ENCODE peak calls at places on chromosomes 5 and 9, in four cellular contexts. C is uterus, Q is body of pancreas, E is gastrocnemius medialis. I is an unnamed sample. For H3K4me1, the result is how much of the 10 kb centered on the place peaks cover.

GRCh38 chr5:169190860-169191259 is 110.1 kb downstream of the SLIT3 start:
- DNase-seq in C (no peak), Q (no peak), E (no peak), I (no peak)

GRCh38 chr5:146785065-146785464 is 93.5 kb downstream of the PPP2R2B start:
- DNase-seq in C (no peak), Q (no peak), E (no peak), I (no peak)

GRCh38 chr9:13228431-13228830 is 51.1 kb downstream of the MPDZ start:
- DNase-seq in C (no peak), Q (no peak), E (no peak), I (no peak)

GRCh38 chr9:121445986-121446385 is 53.7 kb downstream of the GGTA1 start:
- DNase-seq in C (no peak), Q (no peak), E (no peak), I (no peak)

GRCh38 chr5:95620030-95620869 is at the start of gene GPR150:
- DNase-seq in C (peak), Q (peak), E (peak), I (no peak)

GRCh38 chr9:93270976-93271375 is 87.0 kb downstream of the WNK2 start:
- DNase-seq in C (no peak), Q (no peak), E (no peak), I (no peak)

GRCh38 chr9:69916950-69917349 is 96.3 kb downstream of the CFAP95 start:
- DNase-seq in C (no peak), Q (no peak), E (no peak), I (no peak)

GRCh38 chr5:3432135-3432534 is 163.5 kb upstream of the IRX1 start:
- DNase-seq in C (no peak), Q (no peak), E (no peak), I (no peak)

GRCh38 chr5:81163641-81164040 is 69.5 kb upstream of the CKMT2 start:
- DNase-seq in C (no peak), Q (no peak), E (no peak), I (no peak)

GRCh38 chr9:101566904-101567724 is 27.7 kb downstream of the PPP3R2 start:
- DNase-seq in C (no peak), Q (peak), E (no peak), I (no peak)

GRCh38 chr5:39192449-39193160 is 26.8 kb downstream of the FYB1 start:
- DNase-seq in C (no peak), Q (no peak), E (no peak), I (no peak)

GRCh38 chr5:134184155-134185135 is 7.7 kb upstream of the SKP1 start:
- DNase-seq in C (peak), Q (peak), E (peak), I (no peak)

GRCh38 chr5:177606071-177607051 is 6.4 kb downstream of the B4GALT7 start:
- DNase-seq in C (no peak), Q (no peak), E (no peak), I (peak)

GRCh38 chr5:73954381-73954780 is 328.4 kb downstream of the ARHGEF28 start:
- DNase-seq in C (no peak), Q (no peak), E (no peak), I (no peak)

GRCh38 chr5:153551537-153552079 is 61.1 kb downstream of the GRIA1 start:
- DNase-seq in C (no peak), Q (no peak), E (no peak), I (no peak)

GRCh38 chr9:136058152-136058483 is 37.0 kb downstream of the NACC2 start:
- DNase-seq in C (no peak), Q (no peak), E (no peak), I (no peak)

GRCh38 chr5:68964679-68965078 is 129.1 kb upstream of the SLC30A5 start:
- DNase-seq in C (no peak), Q (no peak), E (no peak), I (no peak)

GRCh38 chr5:44641820-44642219 is 166.9 kb upstream of the MRPS30 start:
- DNase-seq in C (no peak), Q (no peak), E (no peak), I (no peak)

GRCh38 chr9:110006657-110007056 is 201.3 kb downstream of the C9orf152 start:
- DNase-seq in C (no peak), Q (no peak), E (no peak), I (no peak)

GRCh38 chr9:116891438-116891837 is 204.3 kb downstream of the TRIM32 start:
- DNase-seq in C (no peak), Q (no peak), E (no peak), I (no peak)

GRCh38 chr9:121963542-121963995 is 129.5 kb downstream of the TTLL11 start:
- DNase-seq in C (no peak), Q (no peak), E (no peak), I (no peak)

GRCh38 chr9:126366366-126367011 is 39.9 kb downstream of the MVB12B start:
- DNase-seq in C (no peak), Q (no peak), E (no peak), I (no peak)

GRCh38 chr9:131578778-131579504 is 33.6 kb downstream of the PRRT1B start:
- DNase-seq in C (no peak), Q (no peak), E (no peak), I (no peak)

GRCh38 chr5:162190-162564 is 29.1 kb upstream of the LRRC14B start:
- DNase-seq in C (no peak), Q (no peak), E (no peak), I (no peak)

GRCh38 chr9:95315108-95315746 is 2.3 kb downstream of the FANCC start:
- DNase-seq in C (no peak), Q (no peak), E (no peak), I (no peak)

GRCh38 chr9:89598926-89599325 is 5.9 kb upstream of the GADD45G start:
- DNase-seq in C (peak), Q (no peak), E (no peak), I (no peak)

GRCh38 chr9:20980713-20981481 is 50.5 kb downstream of the HACD4 start:
- DNase-seq in C (no peak), Q (no peak), E (no peak), I (no peak)

GRCh38 chr5:71734141-71734540 is 15.1 kb downstream of the CARTPT start:
- DNase-seq in C (no peak), Q (no peak), E (no peak), I (no peak)

GRCh38 chr9:129888085-129888808 is 53.0 kb downstream of the USP20 start:
- DNase-seq in C (no peak), Q (peak), E (peak), I (no peak)

GRCh38 chr5:149238540-149238939 is 33.1 kb upstream of the AFAP1L1 start:
- DNase-seq in C (no peak), Q (no peak), E (no peak), I (no peak)

GRCh38 chr5:60257852-60258251 is 364.3 kb upstream of the PDE4D start:
- DNase-seq in C (no peak), Q (no peak), E (no peak), I (no peak)

GRCh38 chr5:33180900-33181299 is 259.9 kb upstream of the TARS1 start:
- DNase-seq in C (no peak), Q (no peak), E (no peak), I (no peak)

GRCh38 chr5:16037121-16037520 is 142.5 kb downstream of the MARCHF11 start:
- DNase-seq in C (no peak), Q (no peak), E (no peak), I (no peak)

GRCh38 chr9:91810286-91810905 is 139.6 kb downstream of the ROR2 start:
- DNase-seq in C (no peak), Q (no peak), E (no peak), I (no peak)

GRCh38 chr9:20321683-20322082 is 300.6 kb downstream of the MLLT3 start:
- DNase-seq in C (no peak), Q (no peak), E (no peak), I (no peak)

GRCh38 chr9:92631452-92632211 is 38.3 kb downstream of the IPPK start:
- DNase-seq in C (no peak), Q (no peak), E (no peak), I (no peak)

DNA sequence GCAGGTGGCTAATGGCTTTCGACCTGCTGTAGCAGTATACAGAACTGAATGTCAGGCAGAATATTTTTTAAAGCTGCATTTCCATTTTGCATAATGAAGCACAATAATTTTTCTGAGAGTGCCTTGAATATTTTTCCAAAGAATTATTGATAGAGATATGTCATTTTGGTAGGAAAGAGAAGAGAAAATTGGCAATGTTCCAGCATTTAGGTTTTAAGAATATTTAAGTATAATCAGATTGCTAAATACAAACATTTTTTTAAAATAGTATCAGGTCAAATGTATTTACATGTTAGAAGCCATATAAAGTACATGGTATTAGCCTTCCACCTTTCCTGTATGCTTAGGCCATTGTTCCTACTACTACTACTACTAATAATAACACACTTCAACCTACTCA is 42.4 kb downstream of the PAM start:
- DNase-seq in C (no peak), Q (no peak), E (no peak), I (no peak)
- H3K4me1 ChIP-seq in C (under half), Q (under half), E (half or more), I (under half)

GRCh38 chr9:108278341-108278740 is 577.4 kb downstream of the ACTL7B start:
- DNase-seq in C (no peak), Q (no peak), E (no peak), I (no peak)
- H3K4me3 ChIP-seq in C (no peak), Q (no peak), E (no peak), I (no peak)

DNA sequence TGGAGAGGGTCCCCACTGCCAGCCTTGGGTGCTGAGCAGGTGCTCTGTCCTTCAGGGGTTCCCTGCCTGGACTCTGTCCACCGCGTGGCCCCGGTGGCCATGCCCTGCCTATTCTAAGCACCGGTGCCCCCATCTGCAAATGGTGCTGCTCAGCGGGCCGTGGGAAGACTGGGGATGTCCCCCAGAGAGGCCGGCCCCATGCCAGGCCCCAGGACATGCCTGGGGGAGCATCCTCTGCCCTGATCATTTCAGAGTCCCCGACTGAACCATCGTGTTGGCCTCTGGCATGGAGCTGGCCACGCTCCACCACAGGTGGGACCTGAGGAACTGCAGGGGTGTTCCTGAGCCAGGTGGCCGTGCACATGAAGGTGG is 64.7 kb downstream of the RXRA start:
- DNase-seq in C (no peak), Q (no peak), E (no peak), I (no peak)
- H3K27ac ChIP-seq in C (no peak), Q (no peak), E (no peak), I (no peak)

GRCh38 chr9:127553793-127554192 is 58.3 kb upstream of the STXBP1 start:
- DNase-seq in C (no peak), Q (no peak), E (no peak), I (no peak)
- H3K4me1 ChIP-seq in C (under half), Q (half or more), E (under half), I (under half)

GRCh38 chr5:142301487-142302035 is 23.3 kb downstream of the SPRY4 start:
- DNase-seq in C (no peak), Q (no peak), E (no peak), I (no peak)

GRCh38 chr5:142304013-142304701 is 20.7 kb downstream of the SPRY4 start:
- DNase-seq in C (no peak), Q (no peak), E (no peak), I (no peak)

GRCh38 chr5:142303576-142303975 is 21.2 kb downstream of the SPRY4 start:
- DNase-seq in C (no peak), Q (no peak), E (no peak), I (no peak)

GRCh38 chr5:142298789-142299188 is 26.0 kb downstream of the SPRY4 start:
- DNase-seq in C (no peak), Q (no peak), E (no peak), I (no peak)

DNA sequence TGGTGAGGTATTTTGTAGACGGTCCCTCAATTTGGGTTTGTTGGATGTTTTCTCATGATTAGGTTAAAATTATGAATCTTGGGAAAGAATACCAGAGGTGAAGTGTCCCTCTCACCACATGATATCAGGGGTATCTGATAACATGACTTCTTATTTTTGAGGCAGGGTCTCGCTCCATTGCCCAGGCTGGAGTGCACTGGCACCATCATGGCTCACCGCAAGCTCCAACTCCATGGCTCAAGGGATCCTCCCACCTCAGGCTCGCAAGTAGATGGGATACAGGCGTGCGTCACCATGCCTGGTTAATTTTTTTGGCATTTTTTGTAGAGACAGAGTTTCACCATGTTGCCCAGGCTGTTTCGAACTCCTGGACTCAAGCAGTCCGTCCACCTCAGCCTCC is 24.1 kb downstream of the SPRY4 start:
- DNase-seq in C (no peak), Q (no peak), E (no peak), I (no peak)
- H3K4me3 ChIP-seq in C (no peak), Q (no peak), E (no peak), I (no peak)

DNA sequence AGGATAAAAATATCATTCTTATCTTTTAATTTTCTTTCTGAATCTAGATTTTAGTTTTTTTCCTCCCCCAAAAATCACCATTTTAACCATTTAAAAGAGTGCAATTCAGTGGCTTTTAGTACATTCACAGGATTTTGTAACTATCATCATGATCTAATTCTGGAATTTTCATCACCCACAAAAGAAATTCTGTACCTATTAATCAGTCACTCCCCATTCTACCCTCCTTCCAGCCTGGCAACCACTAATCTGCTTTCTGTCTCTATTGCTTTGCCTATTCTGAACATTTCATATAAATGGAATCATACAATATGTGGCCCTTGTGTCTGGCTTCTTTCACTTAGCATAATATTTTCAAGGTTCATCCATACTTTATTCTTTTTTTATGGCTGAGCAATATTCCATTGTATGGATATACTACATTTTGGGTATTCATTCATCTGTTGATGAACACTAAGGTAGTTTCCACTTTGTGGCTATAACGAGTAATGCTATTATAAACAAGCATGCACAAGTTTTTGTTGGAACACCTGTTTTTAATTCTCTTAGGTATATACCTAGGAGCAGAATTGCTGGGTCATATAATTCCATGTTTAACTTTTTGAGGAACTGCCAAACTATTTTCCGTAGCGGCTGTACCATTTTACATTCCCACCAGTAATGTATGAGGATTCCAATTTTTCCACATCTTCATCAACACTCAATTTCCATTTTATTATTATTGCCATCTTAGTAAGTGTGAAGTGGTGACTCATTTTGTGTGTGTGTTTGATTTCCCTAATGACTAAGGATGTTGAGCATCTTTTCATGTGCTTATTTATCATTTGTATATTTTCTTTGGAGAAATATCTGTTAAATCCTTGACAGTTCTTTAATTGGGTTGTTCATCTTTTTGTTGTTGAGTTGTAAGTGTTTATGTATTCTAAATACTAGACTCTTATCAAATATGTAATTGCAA is 340.3 kb downstream of the CWC27 start:
- DNase-seq in C (no peak), Q (no peak), E (no peak), I (no peak)
- H3K27ac ChIP-seq in C (no peak), Q (no peak), E (no peak), I (no peak)

I was measured in right atrium auricular region.